ENCODE peak calls at places on chromosomes 3 and 15, in eight cellular contexts. One of them, this sample, is unnamed.
A peak's percentile ranks its signal among the peaks of the same experiment; 100 is the strongest.

GRCh38 chr3:186241910-186242821 is 119.9 kb downstream of the DGKG start:
- DNase-seq in Peyer's patch: peak; percentile 58
- DNase-seq in body of pancreas: peak; percentile 81
- DNase-seq in uterus: peak; percentile 23
- DNase-seq in testis: peak; percentile 77
- DNase-seq in endothelial cell of umbilical vein: peak; percentile 33
- DNase-seq in sigmoid colon: peak; percentile 79
- DNase-seq in tibial nerve: peak; percentile 29
- DNase-seq in this sample: peak; percentile 88

GRCh38 chr3:150251187-150251592 is 156.9 kb upstream of the TSC22D2 start:
- DNase-seq in Peyer's patch: no peak
- DNase-seq in body of pancreas: no peak
- DNase-seq in uterus: no peak
- DNase-seq in testis: no peak
- DNase-seq in endothelial cell of umbilical vein: no peak
- DNase-seq in sigmoid colon: no peak
- DNase-seq in tibial nerve: no peak
- DNase-seq in this sample: no peak

GRCh38 chr3:48419597-48419996 is 10.3 kb downstream of the PLXNB1 start:
- DNase-seq in Peyer's patch: no peak
- DNase-seq in body of pancreas: no peak
- DNase-seq in uterus: no peak
- DNase-seq in testis: no peak
- DNase-seq in endothelial cell of umbilical vein: no peak
- DNase-seq in sigmoid colon: no peak
- DNase-seq in tibial nerve: no peak
- DNase-seq in this sample: no peak

GRCh38 chr3:187150599-187150998 is 11.3 kb upstream of the RPL39L start:
- DNase-seq in Peyer's patch: peak; percentile 70
- DNase-seq in body of pancreas: peak; percentile 31
- DNase-seq in uterus: no peak
- DNase-seq in testis: peak; percentile 42
- DNase-seq in endothelial cell of umbilical vein: peak; percentile 16
- DNase-seq in sigmoid colon: no peak
- DNase-seq in tibial nerve: no peak
- DNase-seq in this sample: peak; percentile 77

GRCh38 chr15:72925661-72926060 is 126.6 kb upstream of the NEO1 start:
- DNase-seq in Peyer's patch: no peak
- DNase-seq in body of pancreas: no peak
- DNase-seq in uterus: no peak
- DNase-seq in testis: no peak
- DNase-seq in endothelial cell of umbilical vein: no peak
- DNase-seq in sigmoid colon: no peak
- DNase-seq in tibial nerve: no peak
- DNase-seq in this sample: no peak

GRCh38 chr15:49962044-49962602 is 156.9 kb downstream of the ATP8B4 start:
- DNase-seq in Peyer's patch: no peak
- DNase-seq in body of pancreas: no peak
- DNase-seq in uterus: no peak
- DNase-seq in testis: no peak
- DNase-seq in endothelial cell of umbilical vein: no peak
- DNase-seq in sigmoid colon: no peak
- DNase-seq in tibial nerve: no peak
- DNase-seq in this sample: no peak

GRCh38 chr3:131658771-131659170 is 156.0 kb upstream of the MRPL3 start:
- DNase-seq in Peyer's patch: no peak
- DNase-seq in body of pancreas: no peak
- DNase-seq in uterus: no peak
- DNase-seq in testis: no peak
- DNase-seq in endothelial cell of umbilical vein: no peak
- DNase-seq in sigmoid colon: no peak
- DNase-seq in tibial nerve: no peak
- DNase-seq in this sample: no peak

GRCh38 chr3:98070840-98071239 is 16.1 kb upstream of the OR5AC2 start:
- DNase-seq in Peyer's patch: no peak
- DNase-seq in body of pancreas: no peak
- DNase-seq in uterus: no peak
- DNase-seq in testis: no peak
- DNase-seq in endothelial cell of umbilical vein: no peak
- DNase-seq in sigmoid colon: no peak
- DNase-seq in tibial nerve: no peak
- DNase-seq in this sample: no peak

GRCh38 chr15:51448592-51449494 is 107.4 kb downstream of the GLDN start:
- DNase-seq in Peyer's patch: no peak
- DNase-seq in body of pancreas: no peak
- DNase-seq in uterus: no peak
- DNase-seq in testis: no peak
- DNase-seq in endothelial cell of umbilical vein: no peak
- DNase-seq in sigmoid colon: no peak
- DNase-seq in tibial nerve: no peak
- DNase-seq in this sample: no peak

GRCh38 chr3:42544492-42545283 is 37.1 kb downstream of the SEC22C start:
- DNase-seq in Peyer's patch: no peak
- DNase-seq in body of pancreas: peak; percentile 84
- DNase-seq in uterus: no peak
- DNase-seq in testis: no peak
- DNase-seq in endothelial cell of umbilical vein: peak; percentile 36
- DNase-seq in sigmoid colon: peak; percentile 59
- DNase-seq in tibial nerve: no peak
- DNase-seq in this sample: no peak

GRCh38 chr3:42545284-42545900 is 36.4 kb downstream of the SEC22C start:
- DNase-seq in Peyer's patch: no peak
- DNase-seq in body of pancreas: no peak
- DNase-seq in uterus: no peak
- DNase-seq in testis: no peak
- DNase-seq in endothelial cell of umbilical vein: no peak
- DNase-seq in sigmoid colon: peak; percentile 41
- DNase-seq in tibial nerve: no peak
- DNase-seq in this sample: no peak

GRCh38 chr3:42549131-42549530 is 32.6 kb downstream of the SEC22C start:
- DNase-seq in Peyer's patch: no peak
- DNase-seq in body of pancreas: no peak
- DNase-seq in uterus: no peak
- DNase-seq in testis: no peak
- DNase-seq in endothelial cell of umbilical vein: no peak
- DNase-seq in sigmoid colon: peak; percentile 40
- DNase-seq in tibial nerve: no peak
- DNase-seq in this sample: no peak

GRCh38 chr3:42547401-42547945 is 34.3 kb downstream of the SEC22C start:
- DNase-seq in Peyer's patch: peak; percentile 50
- DNase-seq in body of pancreas: peak; percentile 75
- DNase-seq in uterus: peak; percentile 49
- DNase-seq in testis: peak; percentile 70
- DNase-seq in endothelial cell of umbilical vein: peak; percentile 57
- DNase-seq in sigmoid colon: peak; percentile 78
- DNase-seq in tibial nerve: peak; percentile 33
- DNase-seq in this sample: peak; percentile 94

DNA sequence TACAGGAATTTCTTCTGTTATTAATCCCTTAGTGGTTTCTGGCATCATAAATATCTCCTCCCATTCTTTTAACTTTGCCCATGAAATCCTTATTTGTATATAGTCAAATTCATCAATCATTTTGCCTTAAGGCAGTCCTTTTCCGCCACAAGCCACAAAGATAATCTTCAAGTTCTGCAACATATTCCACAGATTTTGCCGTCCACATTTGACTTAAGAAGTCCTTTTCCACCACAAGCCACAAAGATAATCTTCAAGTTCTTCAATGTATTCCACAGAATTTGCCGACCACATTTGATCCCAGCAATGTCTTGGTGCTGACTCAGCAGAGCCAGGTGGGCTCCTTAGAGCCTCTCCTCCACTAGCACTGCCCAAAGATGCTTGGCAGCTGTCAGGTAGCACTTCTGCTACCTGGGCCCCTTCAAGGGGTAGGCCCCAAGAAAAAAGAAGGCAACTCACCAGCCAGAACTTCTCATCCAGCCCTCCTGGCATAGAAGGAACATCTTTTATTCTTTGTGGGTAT is 35.0 kb downstream of the SEC22C start:
- DNase-seq in Peyer's patch: no peak
- DNase-seq in body of pancreas: no peak
- DNase-seq in uterus: no peak
- DNase-seq in testis: no peak
- DNase-seq in endothelial cell of umbilical vein: no peak
- DNase-seq in sigmoid colon: peak; percentile 27
- DNase-seq in tibial nerve: no peak
- DNase-seq in this sample: no peak
- H3K36me3 ChIP-seq in Peyer's patch: no peaks in the 10 kb centered on the region
- H3K36me3 ChIP-seq in body of pancreas: peaks cover 2% of the 10 kb centered on the region
- H3K36me3 ChIP-seq in uterus: no peaks in the 10 kb centered on the region
- H3K36me3 ChIP-seq in testis: no peaks in the 10 kb centered on the region
- H3K36me3 ChIP-seq in endothelial cell of umbilical vein: peaks cover 4% of the 10 kb centered on the region
- H3K36me3 ChIP-seq in sigmoid colon: no peaks in the 10 kb centered on the region
- H3K36me3 ChIP-seq in tibial nerve: no peaks in the 10 kb centered on the region
- H3K36me3 ChIP-seq in this sample: peaks cover 18% of the 10 kb centered on the region

GRCh38 chr3:167736997-167737396 is 1.5 kb downstream of the SERPINI1 start:
- DNase-seq in Peyer's patch: no peak
- DNase-seq in body of pancreas: no peak
- DNase-seq in uterus: no peak
- DNase-seq in testis: no peak
- DNase-seq in endothelial cell of umbilical vein: no peak
- DNase-seq in sigmoid colon: no peak
- DNase-seq in tibial nerve: no peak
- DNase-seq in this sample: no peak
- H3K4me3 ChIP-seq in Peyer's patch: no peak overlapping the region
- H3K4me3 ChIP-seq in body of pancreas: peak overlapping the region; percentile 81
- H3K4me3 ChIP-seq in uterus: no peak overlapping the region
- H3K4me3 ChIP-seq in testis: no peak overlapping the region
- H3K4me3 ChIP-seq in endothelial cell of umbilical vein: no peak overlapping the region
- H3K4me3 ChIP-seq in sigmoid colon: no peak overlapping the region
- H3K4me3 ChIP-seq in tibial nerve: no peak overlapping the region
- H3K4me3 ChIP-seq in this sample: no peak overlapping the region

DNA sequence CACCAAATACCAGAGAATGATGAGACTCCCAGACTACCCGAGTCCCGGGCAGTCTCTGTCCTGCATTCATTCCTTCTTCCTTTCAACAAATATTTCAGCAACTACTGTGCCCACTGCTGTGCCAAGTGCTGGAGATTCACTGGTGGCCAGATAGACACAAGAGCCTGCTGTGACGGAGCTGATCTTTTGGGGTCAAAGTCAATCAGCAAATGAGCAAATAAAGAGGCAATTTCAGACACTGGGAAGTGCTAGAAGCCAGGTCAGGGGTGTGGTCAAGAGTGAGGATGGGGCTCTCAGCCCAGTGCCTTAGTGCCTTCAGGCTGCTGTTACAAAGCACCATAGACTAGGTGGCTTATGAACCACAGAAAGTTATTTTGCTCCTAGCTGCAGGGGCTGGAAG is 104.9 kb upstream of the IQSEC1 start:
- DNase-seq in Peyer's patch: no peak
- DNase-seq in body of pancreas: no peak
- DNase-seq in uterus: no peak
- DNase-seq in testis: no peak
- DNase-seq in endothelial cell of umbilical vein: no peak
- DNase-seq in sigmoid colon: no peak
- DNase-seq in tibial nerve: no peak
- DNase-seq in this sample: no peak
- TF ChIP-seq POLR2A in Peyer's patch: no peak
- TF ChIP-seq POLR2A in body of pancreas: no peak
- TF ChIP-seq POLR2A in uterus: no peak
- TF ChIP-seq POLR2A in testis: no peak
- TF ChIP-seq POLR2A in endothelial cell of umbilical vein: no peak
- TF ChIP-seq POLR2A in sigmoid colon: no peak
- TF ChIP-seq POLR2A in tibial nerve: no peak
- TF ChIP-seq POLR2A in this sample: no peak

GRCh38 chr15:40182358-40183029 is 21.6 kb downstream of the BUB1B start:
- DNase-seq in Peyer's patch: no peak
- DNase-seq in body of pancreas: no peak
- DNase-seq in uterus: no peak
- DNase-seq in testis: no peak
- DNase-seq in endothelial cell of umbilical vein: peak; percentile 23
- DNase-seq in sigmoid colon: no peak
- DNase-seq in tibial nerve: no peak
- DNase-seq in this sample: no peak
- H3K36me3 ChIP-seq in Peyer's patch: no peaks in the 10 kb centered on the region
- H3K36me3 ChIP-seq in body of pancreas: no peaks in the 10 kb centered on the region
- H3K36me3 ChIP-seq in uterus: no peaks in the 10 kb centered on the region
- H3K36me3 ChIP-seq in testis: no peaks in the 10 kb centered on the region
- H3K36me3 ChIP-seq in endothelial cell of umbilical vein: no peaks in the 10 kb centered on the region
- H3K36me3 ChIP-seq in sigmoid colon: no peaks in the 10 kb centered on the region
- H3K36me3 ChIP-seq in tibial nerve: no peaks in the 10 kb centered on the region
- H3K36me3 ChIP-seq in this sample: no peaks in the 10 kb centered on the region

DNA sequence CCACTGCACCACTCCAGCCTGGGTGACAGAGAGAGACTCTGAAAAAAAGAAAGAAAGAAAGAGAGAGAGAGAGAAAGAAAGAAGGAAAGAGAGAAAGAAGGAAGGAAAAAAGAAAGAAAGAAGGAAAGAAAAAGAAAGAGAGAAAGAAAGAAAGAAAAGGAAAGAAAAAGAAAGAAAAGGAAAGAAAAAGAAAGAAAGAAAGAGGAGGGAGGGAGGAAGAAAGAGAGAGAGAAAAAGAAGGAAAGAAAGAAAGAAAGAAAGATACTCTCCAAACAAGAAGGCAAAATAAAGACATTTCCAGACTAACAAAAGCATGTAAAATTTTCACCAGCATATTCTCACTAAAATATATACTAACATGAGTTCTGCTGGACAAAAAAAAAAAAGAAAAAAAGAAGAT is 228.7 kb downstream of the DPH6 start:
- DNase-seq in Peyer's patch: no peak
- DNase-seq in body of pancreas: no peak
- DNase-seq in uterus: no peak
- DNase-seq in testis: no peak
- DNase-seq in endothelial cell of umbilical vein: no peak
- DNase-seq in sigmoid colon: no peak
- DNase-seq in tibial nerve: no peak
- DNase-seq in this sample: no peak
- H3K4me3 ChIP-seq in Peyer's patch: no peak overlapping the region
- H3K4me3 ChIP-seq in body of pancreas: no peak overlapping the region
- H3K4me3 ChIP-seq in uterus: no peak overlapping the region
- H3K4me3 ChIP-seq in testis: no peak overlapping the region
- H3K4me3 ChIP-seq in endothelial cell of umbilical vein: no peak overlapping the region
- H3K4me3 ChIP-seq in sigmoid colon: no peak overlapping the region
- H3K4me3 ChIP-seq in tibial nerve: no peak overlapping the region
- H3K4me3 ChIP-seq in this sample: no peak overlapping the region